ENCODE peak calls at places on chromosome 17, in four cellular contexts. W is K562, C is HepG2, V is GM12878. Q is an unnamed sample.
A peak's percentile ranks its signal among the peaks of the same experiment; 100 is the strongest.

GRCh38 chr17:9021158-9021984 is at the start of gene NTN1:
- DNase-seq in W (peak; percentile 25), C (no peak), V (no peak), Q (no peak)

GRCh38 chr17:9470171-9470570 is 105.4 kb downstream of the STX8 start:
- DNase-seq in W (no peak), C (no peak), V (peak; percentile 25), Q (no peak)

GRCh38 chr17:56292010-56292409 is 138.7 kb downstream of the ANKFN1 start:
- DNase-seq in W (no peak), C (no peak), V (no peak), Q (no peak)

GRCh38 chr17:21278304-21279197 is 6.0 kb upstream of the MAP2K3 start:
- DNase-seq in W (no peak), C (no peak), V (no peak), Q (no peak)

GRCh38 chr17:29664743-29665479 is 42.2 kb upstream of the CORO6 start:
- DNase-seq in W (peak; percentile 31), C (no peak), V (no peak), Q (peak; percentile 22)

GRCh38 chr17:79535728-79536025 is 75.2 kb downstream of the RBFOX3 start:
- DNase-seq in W (no peak), C (no peak), V (no peak), Q (no peak)

GRCh38 chr17:19338031-19338990 is 24.2 kb downstream of the B9D1 start:
- DNase-seq in W (peak; percentile 55), C (peak; percentile 97), V (no peak), Q (peak; percentile 82)

GRCh38 chr17:79732804-79733691 is 2.3 kb downstream of the ENPP7 start:
- DNase-seq in W (no peak), C (peak; percentile 54), V (peak; percentile 55), Q (no peak)

GRCh38 chr17:50021681-50022370 is 26.8 kb upstream of the DLX3 start:
- DNase-seq in W (no peak), C (no peak), V (no peak), Q (no peak)

GRCh38 chr17:52606590-52606989 is 448.1 kb upstream of the CA10 start:
- DNase-seq in W (no peak), C (no peak), V (no peak), Q (no peak)

GRCh38 chr17:79915850-79916430 is 76.7 kb upstream of the CBX4 start:
- DNase-seq in W (peak; percentile 83), C (peak; percentile 75), V (no peak), Q (peak; percentile 82)

GRCh38 chr17:5138616-5139453 is 23.0 kb downstream of the USP6 start:
- DNase-seq in W (no peak), C (no peak), V (no peak), Q (no peak)

GRCh38 chr17:51814521-51814920 is 344.0 kb downstream of the CA10 start:
- DNase-seq in W (no peak), C (no peak), V (no peak), Q (no peak)

GRCh38 chr17:27049104-27049784 is 244.7 kb upstream of the WSB1 start:
- DNase-seq in W (no peak), C (no peak), V (no peak), Q (no peak)

GRCh38 chr17:34601431-34601830 is 22.0 kb downstream of the TMEM132E start:
- DNase-seq in W (no peak), C (no peak), V (no peak), Q (no peak)

GRCh38 chr17:47703191-47703591 is 9.2 kb downstream of the TBKBP1 start:
- DNase-seq in W (no peak), C (no peak), V (no peak), Q (no peak)

GRCh38 chr17:77736207-77736600 is 222.3 kb upstream of the TNRC6C start:
- DNase-seq in W (no peak), C (no peak), V (no peak), Q (no peak)

GRCh38 chr17:7026471-7027115 is 3.7 kb downstream of the BCL6B start:
- DNase-seq in W (no peak), C (no peak), V (no peak), Q (no peak)

GRCh38 chr17:49361902-49362722 is at the start of gene ZNF652:
- DNase-seq in W (peak; percentile 98), C (peak; percentile 96), V (peak; percentile 65), Q (peak; percentile 97)

GRCh38 chr17:14156689-14157088 is 80.0 kb downstream of the CDRT15 start:
- DNase-seq in W (no peak), C (peak; percentile 83), V (no peak), Q (no peak)

GRCh38 chr17:60577147-60577925 is 22.7 kb upstream of the PPM1D start:
- DNase-seq in W (peak; percentile 31), C (peak; percentile 17), V (peak; percentile 30), Q (no peak)

GRCh38 chr17:66375121-66375520 is 72.7 kb downstream of the PRKCA start:
- DNase-seq in W (no peak), C (no peak), V (no peak), Q (no peak)

GRCh38 chr17:28712037-28712704 is 483 bp upstream of the PROCA1 start:
- DNase-seq in W (peak; percentile 78), C (no peak), V (no peak), Q (no peak)

GRCh38 chr17:10117581-10118001 is 80.8 kb downstream of the GAS7 start:
- DNase-seq in W (no peak), C (peak; percentile 9), V (peak; percentile 20), Q (no peak)

GRCh38 chr17:72419866-72420774 is 299.3 kb downstream of the SOX9 start:
- DNase-seq in W (no peak), C (no peak), V (peak; percentile 92), Q (no peak)

GRCh38 chr17:75875940-75876189 is 2.5 kb downstream of the TRIM47 start:
- DNase-seq in W (no peak), C (no peak), V (no peak), Q (no peak)

GRCh38 chr17:80923211-80924110 is 68.2 kb upstream of the CHMP6 start:
- DNase-seq in W (no peak), C (no peak), V (no peak), Q (no peak)

GRCh38 chr17:50266384-50267073 is 7.7 kb upstream of the TMEM92 start:
- DNase-seq in W (no peak), C (peak; percentile 53), V (no peak), Q (no peak)

GRCh38 chr17:82372063-82372590 is 562 bp downstream of the UTS2R start:
- DNase-seq in W (no peak), C (no peak), V (no peak), Q (no peak)
- TF ChIP-seq POLR2AphosphoS2 in W (no peak), C (no peak), V (no peak), Q (no peak)

GRCh38 chr17:69812240-69812837 is 262.7 kb upstream of the KCNJ16 start:
- DNase-seq in W (no peak), C (no peak), V (no peak), Q (peak; percentile 69)

GRCh38 chr17:69814031-69814430 is 261.0 kb upstream of the KCNJ16 start:
- DNase-seq in W (no peak), C (no peak), V (no peak), Q (no peak)

GRCh38 chr17:69809331-69809730 is 265.7 kb upstream of the KCNJ16 start:
- DNase-seq in W (no peak), C (no peak), V (no peak), Q (no peak)

GRCh38 chr17:69810326-69811035 is 264.5 kb upstream of the KCNJ16 start:
- DNase-seq in W (no peak), C (no peak), V (no peak), Q (peak; percentile 49)
- TF ChIP-seq POLR2AphosphoS2 in W (no peak), C (no peak), V (no peak), Q (no peak)

GRCh38 chr17:44220211-44221071 is 966 bp upstream of the UBTF start:
- DNase-seq in W (peak; percentile 82), C (no peak), V (no peak), Q (peak; percentile 64)

GRCh38 chr17:44221862-44222111 is 2.3 kb upstream of the UBTF start:
- DNase-seq in W (no peak), C (no peak), V (no peak), Q (no peak)

GRCh38 chr17:44222112-44222869 is 2.8 kb upstream of the UBTF start:
- DNase-seq in W (peak; percentile 42), C (peak; percentile 66), V (no peak), Q (peak; percentile 87)

GRCh38 chr17:44219636-44220210 is at the start of gene UBTF:
- DNase-seq in W (peak; percentile 80), C (peak; percentile 51), V (no peak), Q (no peak)

DNA sequence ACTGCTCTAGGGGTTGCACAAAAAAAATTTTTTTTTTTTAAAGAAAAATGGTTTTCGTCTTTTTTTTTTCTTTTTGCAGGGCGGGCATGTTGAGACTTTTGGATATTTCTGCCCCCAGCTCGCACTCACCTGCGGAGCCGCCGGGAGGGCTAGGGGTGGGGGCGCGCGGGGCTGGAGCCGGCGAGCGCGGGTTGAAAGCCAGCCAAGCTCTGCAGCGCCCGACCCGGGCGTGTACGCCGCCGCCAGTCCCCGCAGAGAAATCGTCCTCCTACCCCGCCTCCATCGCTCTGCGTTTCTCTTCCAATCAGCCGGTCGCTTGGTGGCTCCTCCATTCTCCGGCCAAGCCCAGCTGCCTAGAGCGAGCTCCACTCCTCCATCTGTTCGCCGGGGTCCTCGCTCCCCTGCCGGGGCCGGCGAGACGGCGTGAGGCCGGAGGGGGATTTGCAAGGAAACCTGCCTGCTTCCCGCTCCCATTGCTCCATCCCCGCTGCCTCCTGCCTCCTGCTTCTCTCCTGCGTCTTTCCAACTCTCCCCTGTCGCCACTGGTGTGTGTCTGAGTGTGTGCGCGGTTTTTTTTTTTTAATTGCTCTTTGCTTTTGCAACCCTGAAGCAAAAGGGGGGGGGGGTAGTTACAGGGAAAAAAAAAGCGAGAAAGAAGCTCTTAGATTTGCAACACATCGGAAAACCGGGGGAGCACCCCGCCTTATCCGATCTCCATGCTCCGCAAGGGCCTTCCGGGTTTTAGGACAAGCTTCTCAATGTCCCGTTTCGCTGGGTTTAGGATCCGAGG is 1.8 kb upstream of the UBTF start:
- DNase-seq in W (peak; percentile 67), C (peak; percentile 78), V (no peak), Q (peak; percentile 85)
- TF ChIP-seq POLR2AphosphoS2 in W (no peak), C (no peak), V (no peak), Q (no peak)

GRCh38 chr17:39002991-39003715 is 36.0 kb upstream of the FBXO47 start:
- DNase-seq in W (peak; percentile 65), C (no peak), V (no peak), Q (no peak)
- TF ChIP-seq POLR2AphosphoS2 in W (no peak), C (no peak), V (no peak), Q (no peak)

Q was measured in A549.